ENCODE peak calls at places on chromosomes 1 and 21, in six cellular contexts. O, H, P, I, E and T are unnamed samples.

GRCh38 chr1:18820791-18821641 is 38.4 kb downstream of the TAS1R2 start:
- DNase-seq in O (peak; percentile 66), E (peak; percentile 45), P (peak; percentile 60), H (peak; percentile 81), I (peak; percentile 42), T (peak; percentile 74)

GRCh38 chr1:151443846-151444790 is 15.2 kb downstream of the POGZ start:
- DNase-seq in E (peak; percentile 74), P (peak; percentile 82), I (peak; percentile 58), H (no peak), O (no peak), T (no peak)

GRCh38 chr1:223358826-223359225 is 5.2 kb downstream of the SUSD4 start:
- DNase-seq in H (no peak), P (no peak), O (no peak), E (no peak), I (no peak), T (no peak)

GRCh38 chr1:180246579-180246978 is 16.5 kb downstream of the LHX4 start:
- DNase-seq in I (no peak), H (no peak), O (no peak), P (no peak), E (no peak), T (no peak)

GRCh38 chr1:42684139-42684538 is 1.9 kb downstream of the YBX1 start:
- DNase-seq in H (no peak), E (peak; percentile 48), P (peak; percentile 42), O (no peak), I (no peak), T (no peak)

GRCh38 chr1:27488523-27489138 is 1.3 kb downstream of the WASF2 start:
- DNase-seq in H (no peak), O (no peak), E (peak; percentile 36), P (peak; percentile 16), I (no peak), T (no peak)

GRCh38 chr21:41571938-41572510 is 64.1 kb upstream of the TMPRSS2 start:
- DNase-seq in O (no peak), E (no peak), I (no peak), H (no peak), P (no peak), T (no peak)

GRCh38 chr1:92832537-92833160 is 809 bp downstream of the RPL5 start:
- DNase-seq in P (no peak), H (no peak), I (no peak), O (no peak), E (no peak), T (peak; percentile 25)

GRCh38 chr1:178374016-178374415 is 122.7 kb downstream of the CLEC20A start:
- DNase-seq in O (no peak), H (no peak), I (no peak), P (no peak), E (no peak), T (no peak)

GRCh38 chr1:53278294-53278693 is 40.0 kb upstream of the MAGOH start:
- DNase-seq in P (peak; percentile 17), O (peak; percentile 48), E (peak; percentile 48), H (peak; percentile 88), I (peak; percentile 50), T (peak; percentile 38)